ENCODE peak calls at places on chromosome 1, in nine cellular contexts. C, Q, S, R, Z, K, I, G and O are unnamed samples.

GRCh38 chr1:204868340-204868700 is 2.3 kb upstream of the NFASC start:
- DNase-seq in C (no peak), G (no peak), I (no peak), S (no peak), Z (no peak), Q (peak; percentile 35), R (no peak), K (peak; percentile 46), O (no peak)

GRCh38 chr1:23369335-23370013 is at the start of gene ZNF436:
- DNase-seq in G (peak; percentile 83), R (peak; percentile 69), Z (no peak), Q (no peak), I (peak; percentile 22), S (peak; percentile 29), K (peak; percentile 90), C (peak; percentile 75), O (no peak)

GRCh38 chr1:28122183-28122582 is 33.8 kb upstream of the EYA3 start:
- DNase-seq in S (no peak), Q (no peak), R (no peak), Z (no peak), G (peak; percentile 71), C (no peak), K (no peak), I (no peak), O (no peak)

GRCh38 chr1:154623358-154623757 is 15.4 kb upstream of the ADAR start:
- DNase-seq in Z (no peak), K (no peak), S (no peak), G (no peak), Q (no peak), R (no peak), I (no peak), C (no peak), O (no peak)

GRCh38 chr1:153963850-153964331 is 554 bp upstream of the SLC39A1 start:
- DNase-seq in C (no peak), G (no peak), Z (no peak), K (peak; percentile 42), Q (peak; percentile 44), R (no peak), S (peak; percentile 34), I (no peak), O (no peak)

GRCh38 chr1:76083189-76083588 is 8.6 kb downstream of the ST6GALNAC3 start:
- DNase-seq in G (no peak), Z (no peak), C (no peak), S (peak; percentile 17), K (no peak), Q (no peak), I (no peak), R (no peak), O (no peak)

GRCh38 chr1:97464305-97464704 is 456.5 kb downstream of the DPYD start:
- DNase-seq in G (no peak), Q (no peak), S (no peak), Z (no peak), I (no peak), C (no peak), K (no peak), R (no peak), O (no peak)

GRCh38 chr1:15430787-15431570 is 7.3 kb upstream of the CTRC start:
- DNase-seq in R (peak; percentile 54), G (peak; percentile 36), I (no peak), Q (peak; percentile 95), Z (no peak), S (peak; percentile 30), K (peak; percentile 73), C (no peak), O (no peak)

GRCh38 chr1:39976732-39977131 is 21.8 kb downstream of the MFSD2A start:
- DNase-seq in G (no peak), K (no peak), Z (no peak), I (no peak), S (no peak), Q (no peak), R (no peak), C (no peak), O (no peak)

GRCh38 chr1:114286179-114286578 is 132.5 kb upstream of the SYT6 start:
- DNase-seq in R (no peak), I (no peak), G (peak; percentile 31), C (no peak), Q (no peak), Z (no peak), S (no peak), K (no peak), O (no peak)

GRCh38 chr1:111656093-111657017 is 36.8 kb downstream of the RAP1A start:
- DNase-seq in R (no peak), I (peak; percentile 49), G (peak; percentile 66), C (no peak), K (no peak), S (peak; percentile 18), Q (peak; percentile 22), Z (no peak), O (no peak)

GRCh38 chr1:3695326-3696217 is 43.3 kb downstream of the TP73 start:
- DNase-seq in Z (no peak), K (peak; percentile 36), R (no peak), I (no peak), Q (peak; percentile 95), S (no peak), G (peak; percentile 4), C (no peak), O (no peak)

GRCh38 chr1:233672732-233673131 is 58.8 kb downstream of the KCNK1 start:
- DNase-seq in S (no peak), C (no peak), R (no peak), I (no peak), K (no peak), Q (no peak), Z (no peak), G (no peak), O (no peak)

GRCh38 chr1:160206421-160207117 is 1.4 kb downstream of the PEA15 start:
- DNase-seq in G (peak; percentile 90), S (no peak), I (peak; percentile 75), K (no peak), R (no peak), Q (peak; percentile 56), Z (no peak), C (no peak), O (no peak)

GRCh38 chr1:19067187-19067911 is 110.9 kb upstream of the IFFO2 start:
- DNase-seq in Z (no peak), G (no peak), Q (peak; percentile 68), S (no peak), R (no peak), I (no peak), C (peak; percentile 45), K (no peak), O (no peak)

GRCh38 chr1:26360051-26360806 is 6.3 kb upstream of the CRYBG2 start:
- DNase-seq in Z (no peak), Q (peak; percentile 76), S (no peak), R (no peak), K (no peak), G (no peak), C (no peak), I (no peak), O (no peak)

GRCh38 chr1:211634931-211635330 is 40.5 kb downstream of the NEK2 start:
- DNase-seq in C (no peak), R (no peak), S (no peak), K (no peak), Q (no peak), Z (no peak), I (no peak), G (no peak), O (no peak)

GRCh38 chr1:59368007-59368670 is 71.2 kb downstream of the FGGY start:
- DNase-seq in R (no peak), S (no peak), I (no peak), K (no peak), Z (no peak), C (no peak), Q (no peak), G (no peak), O (no peak)

GRCh38 chr1:56584910-56585528 is 5.7 kb upstream of the PLPP3 start:
- DNase-seq in R (no peak), G (peak; percentile 77), Q (peak; percentile 43), S (peak; percentile 50), C (peak; percentile 22), I (peak; percentile 44), K (no peak), Z (no peak), O (no peak)

GRCh38 chr1:178262101-178262500 is 168.2 kb downstream of the RASAL2 start:
- DNase-seq in K (no peak), G (peak; percentile 92), Q (peak; percentile 41), R (no peak), S (no peak), C (peak; percentile 9), I (no peak), Z (no peak), O (no peak)

GRCh38 chr1:181872562-181872961 is 188.9 kb downstream of the ZNF648 start:
- DNase-seq in S (no peak), Z (no peak), K (no peak), G (no peak), R (no peak), I (no peak), C (no peak), Q (no peak), O (no peak)

GRCh38 chr1:177948336-177948972 is 21.4 kb downstream of the SEC16B start:
- DNase-seq in R (peak; percentile 39), I (peak; percentile 50), Q (peak; percentile 70), G (peak; percentile 65), Z (no peak), K (peak; percentile 31), C (peak; percentile 63), S (peak; percentile 70), O (no peak)

GRCh38 chr1:231062500-231063270 is 22.6 kb upstream of the FAM89A start:
- DNase-seq in C (no peak), Q (no peak), K (no peak), I (no peak), R (no peak), S (no peak), Z (no peak), G (peak; percentile 68), O (no peak)

GRCh38 chr1:94120983-94121382 is at the start of gene ABCA4:
- DNase-seq in K (no peak), R (no peak), S (no peak), Z (no peak), Q (no peak), I (no peak), C (no peak), G (no peak), O (no peak)

GRCh38 chr1:30656171-30656940 is 67.0 kb downstream of the MATN1 start:
- DNase-seq in G (no peak), C (no peak), S (no peak), I (no peak), R (no peak), K (no peak), Z (no peak), Q (no peak), O (no peak)

GRCh38 chr1:83760211-83760978 is 238.5 kb downstream of the TTLL7 start:
- DNase-seq in Q (no peak), I (no peak), S (no peak), R (no peak), K (no peak), Z (no peak), C (no peak), G (no peak), O (no peak)

GRCh38 chr1:61077676-61078521 is 4.5 kb upstream of the NFIA start:
- DNase-seq in I (peak; percentile 99), G (peak; percentile 100), C (peak; percentile 97), S (peak; percentile 100), Z (peak; percentile 73), Q (peak; percentile 88), R (peak; percentile 91), K (peak; percentile 91), O (no peak)

GRCh38 chr1:222948079-222948478 is 133.2 kb downstream of the DISP1 start:
- DNase-seq in G (peak; percentile 9), I (no peak), C (no peak), R (no peak), Z (no peak), K (no peak), Q (no peak), S (no peak), O (no peak)

GRCh38 chr1:218165687-218166088 is 119.4 kb upstream of the RRP15 start:
- DNase-seq in Q (no peak), Z (no peak), C (no peak), I (no peak), S (peak; percentile 53), R (no peak), K (no peak), G (no peak), O (no peak)

GRCh38 chr1:192983349-192983980 is 75.7 kb downstream of the UCHL5 start:
- DNase-seq in Z (no peak), K (no peak), C (no peak), Q (peak; percentile 18), G (peak; percentile 6), S (no peak), I (no peak), R (no peak), O (no peak)

GRCh38 chr1:91900538-91900937 is 14.6 kb upstream of the TGFBR3 start:
- DNase-seq in R (no peak), I (peak; percentile 95), K (no peak), C (no peak), S (no peak), Z (no peak), G (peak; percentile 96), Q (no peak), O (no peak)